ENCODE peak calls at places on chromosome 18, in seven cellular contexts. M is stimulated activated CD4-positive, alpha-beta T cell treated with anti-CD3 and anti-CD28 coated beads, Interleukin-12 subunit alpha, Interleukin-12 subunit beta, amount 100 ng/mL, for 4 hours; O is caudate nucleus; L is T-helper 2 cell; P is GM12865; S is activated T-cell treated with anti-CD3 and anti-CD28 coated beads for 4 hours; Z is iris pigment epithelial cell. Y is an unnamed sample.

GRCh38 chr18:48514786-48515185 is 24.0 kb upstream of the CTIF start:
- DNase-seq in M (no peak), O (peak), L (no peak), P (no peak), S (no peak), Z (no peak), Y (no peak)

GRCh38 chr18:75071484-75071785 is 137.5 kb downstream of the PTGR3 start:
- DNase-seq in M (no peak), O (no peak), L (no peak), P (no peak), S (no peak), Z (no peak), Y (no peak)

GRCh38 chr18:3340682-3341097 is 78.8 kb downstream of the MYL12B start:
- DNase-seq in M (no peak), O (no peak), L (no peak), P (no peak), S (no peak), Z (peak), Y (no peak)

GRCh38 chr18:63511285-63511684 is 30.9 kb upstream of the SERPINB12 start:
- DNase-seq in M (no peak), O (no peak), L (no peak), P (peak), S (no peak), Z (peak), Y (no peak)

GRCh38 chr18:79697976-79698375 is 18.4 kb downstream of the CTDP1 start:
- DNase-seq in M (no peak), O (no peak), L (no peak), P (no peak), S (no peak), Z (no peak), Y (no peak)

GRCh38 chr18:12855886-12856285 is 28.2 kb downstream of the PTPN2 start:
- DNase-seq in M (no peak), O (no peak), L (no peak), P (no peak), S (no peak), Z (no peak), Y (no peak)

GRCh38 chr18:63444567-63444966 is 22.3 kb upstream of the VPS4B start:
- DNase-seq in M (no peak), O (no peak), L (peak), P (no peak), S (no peak), Z (peak), Y (no peak)

GRCh38 chr18:25467226-25468065 is 115.5 kb upstream of the ZNF521 start:
- DNase-seq in M (no peak), O (no peak), L (no peak), P (no peak), S (no peak), Z (no peak), Y (no peak)

GRCh38 chr18:45670281-45670962 is 53.6 kb upstream of the SLC14A1 start:
- DNase-seq in M (peak), O (no peak), L (peak), P (peak), S (peak), Z (peak), Y (peak)

GRCh38 chr18:2368102-2368501 is 203.2 kb downstream of the METTL4 start:
- DNase-seq in M (no peak), O (no peak), L (no peak), P (no peak), S (no peak), Z (no peak), Y (no peak)

GRCh38 chr18:55269632-55270031 is 310.4 kb upstream of the CCDC68 start:
- DNase-seq in M (no peak), O (no peak), L (no peak), P (no peak), S (no peak), Z (no peak), Y (no peak)

GRCh38 chr18:33128581-33128980 is 311.9 kb downstream of the CCDC178 start:
- DNase-seq in M (no peak), O (no peak), L (no peak), P (no peak), S (no peak), Z (no peak), Y (no peak)

GRCh38 chr18:23231340-23232021 is 96.2 kb downstream of the CABLES1 start:
- DNase-seq in M (peak), O (no peak), L (peak), P (peak), S (peak), Z (peak), Y (peak)

GRCh38 chr18:59646946-59647307 is 50.3 kb downstream of the CCBE1 start:
- DNase-seq in M (no peak), O (no peak), L (no peak), P (no peak), S (no peak), Z (peak), Y (no peak)

Y was measured in activated CD4-positive, alpha-beta T cell treated with anti-CD3 and anti-CD28 coated beads, Interleukin-2, amount 50 U/mL, for 4 hours.